ENCODE peak calls at places on chromosomes 1 and 21, in four cellular contexts. L is tibial nerve, N is breast epithelium, P is HCT116. R is an unnamed sample.

GRCh38 chr21:35400233-35400939 is 351.3 kb upstream of the RUNX1 start:
- DNase-seq in N (peak; percentile 18), P (peak; percentile 81), L (peak; percentile 16), R (no peak)

GRCh38 chr1:58839871-58840835 is 56.3 kb upstream of the JUN start:
- DNase-seq in N (no peak), L (no peak), P (no peak), R (no peak)

GRCh38 chr1:27528701-27529637 is 39.0 kb upstream of the WASF2 start:
- DNase-seq in N (peak; percentile 79), P (no peak), L (peak; percentile 86), R (peak; percentile 95)

GRCh38 chr1:86352096-86352495 is 44.0 kb downstream of the ODF2L start:
- DNase-seq in P (no peak), N (no peak), L (no peak), R (no peak)

GRCh38 chr1:202577381-202577780 is 132.9 kb downstream of the SYT2 start:
- DNase-seq in P (no peak), L (no peak), N (no peak), R (no peak)

GRCh38 chr1:158246650-158247049 is 7.6 kb upstream of the CD1A start:
- DNase-seq in P (peak; percentile 6), L (no peak), N (no peak), R (no peak)

GRCh38 chr1:32855861-32856617 is 14.7 kb downstream of the FNDC5 start:
- DNase-seq in N (no peak), P (no peak), L (no peak), R (no peak)

GRCh38 chr1:230268371-230269170 is 157.6 kb downstream of the PGBD5 start:
- DNase-seq in N (no peak), L (no peak), P (peak; percentile 6), R (no peak)

GRCh38 chr1:208086116-208086515 is 158.1 kb downstream of the PLXNA2 start:
- DNase-seq in P (no peak), L (no peak), N (no peak), R (no peak)

GRCh38 chr1:52305417-52306226 is 60.4 kb downstream of the CC2D1B start:
- DNase-seq in P (no peak), N (no peak), L (no peak), R (no peak)

GRCh38 chr1:160460683-160461287 is 60.4 kb downstream of the VANGL2 start:
- DNase-seq in P (no peak), L (no peak), N (no peak), R (no peak)

DNA sequence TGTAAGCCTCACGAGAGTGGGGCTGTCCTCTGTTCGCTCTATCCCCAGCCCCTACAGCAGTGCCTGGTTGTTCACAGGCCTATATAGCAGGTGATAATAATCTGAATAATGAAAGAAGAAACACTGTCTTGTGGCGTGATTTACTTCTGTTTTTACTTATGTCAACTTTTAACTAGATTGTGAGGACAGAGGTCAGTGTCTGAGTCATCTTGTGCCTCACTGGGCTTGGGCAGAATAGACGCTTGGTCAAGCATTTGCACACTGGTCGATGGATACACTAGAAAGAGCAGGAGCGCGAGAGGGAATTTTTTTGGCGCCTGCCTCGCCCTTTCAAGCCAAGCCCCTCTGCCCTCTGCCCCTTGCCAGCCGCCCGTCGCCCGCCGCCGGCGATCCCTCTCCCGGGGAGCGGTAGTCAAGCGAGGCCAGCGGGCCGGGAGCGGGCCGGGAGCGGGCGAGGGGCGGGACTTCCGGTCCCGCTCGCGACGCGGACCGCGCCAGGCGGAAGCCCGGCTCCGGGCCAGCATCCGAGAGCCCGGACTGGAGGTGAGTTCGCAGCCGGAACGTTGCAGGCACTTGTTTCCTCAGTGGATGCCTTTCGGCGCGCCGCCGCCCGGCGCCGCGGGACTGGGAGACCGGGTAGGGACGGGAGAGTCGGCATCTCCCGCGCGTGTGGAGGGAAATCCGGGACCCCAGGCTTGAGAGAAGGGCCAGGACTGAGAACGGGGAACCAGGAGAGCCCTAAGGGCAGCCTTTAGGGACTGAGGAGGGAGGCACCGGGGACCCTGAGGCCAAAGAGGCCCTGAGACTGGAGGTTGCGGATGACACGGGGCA is at the start of gene DISP1:
- DNase-seq in P (peak; percentile 57), N (peak; percentile 49), L (peak; percentile 52), R (peak; percentile 86)
- TF ChIP-seq POLR2A in P (peak; percentile 29), N (no peak), L (peak; percentile 67), R (peak; percentile 38)

DNA sequence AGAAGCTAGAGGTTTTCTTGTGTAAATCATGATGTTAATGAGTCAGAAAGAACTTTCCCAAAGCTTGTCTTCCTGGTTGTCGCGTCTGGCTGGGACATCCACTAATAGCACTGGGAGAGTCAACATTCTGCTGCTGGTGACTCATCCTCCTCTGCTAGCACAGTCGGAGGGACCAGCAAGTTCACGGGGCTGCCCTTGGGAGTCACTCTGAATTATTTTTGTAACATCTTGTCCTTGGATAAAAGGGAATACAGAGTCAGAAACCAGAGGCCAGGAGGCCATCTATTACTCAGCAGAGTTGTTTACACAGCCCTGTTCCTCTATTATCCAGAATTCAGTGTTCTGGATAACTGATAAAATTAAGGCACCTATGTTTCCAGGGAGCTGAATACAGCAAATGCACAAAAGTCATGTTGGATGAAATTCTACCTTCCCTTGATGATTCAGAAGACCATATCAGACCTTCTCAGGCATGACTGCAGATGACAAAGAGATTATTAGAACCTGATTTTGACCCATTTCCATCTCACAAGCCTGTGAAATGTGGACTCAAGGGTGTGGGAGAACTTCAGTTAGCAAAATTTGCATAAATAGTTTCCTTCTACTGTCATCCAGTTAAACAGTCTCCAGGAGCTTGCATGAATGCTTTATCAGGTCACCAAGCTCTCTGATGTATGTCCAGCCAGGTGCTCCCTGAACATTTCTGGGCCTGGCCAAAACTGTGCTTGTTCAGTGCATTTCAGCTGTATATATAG is 68.1 kb downstream of the JAK1 start:
- DNase-seq in P (peak; percentile 94), N (peak; percentile 83), L (peak; percentile 88), R (peak; percentile 89)
- H3K27ac ChIP-seq in P (peak overlapping the region; percentile 85), N (peak overlapping the region; percentile 88), L (peak overlapping the region; percentile 43), R (peak overlapping the region; percentile 64)

GRCh38 chr1:200411406-200412257 is 1.8 kb upstream of the ZNF281 start:
- DNase-seq in P (no peak), L (no peak), N (no peak), R (no peak)

GRCh38 chr1:200406161-200406797 is 3.6 kb downstream of the ZNF281 start:
- DNase-seq in L (no peak), P (no peak), N (no peak), R (no peak)

GRCh38 chr1:200410566-200410878 is 686 bp upstream of the ZNF281 start:
- DNase-seq in N (no peak), L (no peak), P (peak; percentile 68), R (no peak)

GRCh38 chr1:200409203-200409760 is 554 bp downstream of the ZNF281 start:
- DNase-seq in N (no peak), L (no peak), P (no peak), R (peak; percentile 24)

GRCh38 chr1:200409761-200410565 is at the start of gene ZNF281:
- DNase-seq in L (peak; percentile 83), P (peak; percentile 79), N (peak; percentile 85), R (peak; percentile 91)
- TF ChIP-seq POLR2A in L (peak; percentile 23), P (no peak), N (peak; percentile 40), R (peak; percentile 73)

DNA sequence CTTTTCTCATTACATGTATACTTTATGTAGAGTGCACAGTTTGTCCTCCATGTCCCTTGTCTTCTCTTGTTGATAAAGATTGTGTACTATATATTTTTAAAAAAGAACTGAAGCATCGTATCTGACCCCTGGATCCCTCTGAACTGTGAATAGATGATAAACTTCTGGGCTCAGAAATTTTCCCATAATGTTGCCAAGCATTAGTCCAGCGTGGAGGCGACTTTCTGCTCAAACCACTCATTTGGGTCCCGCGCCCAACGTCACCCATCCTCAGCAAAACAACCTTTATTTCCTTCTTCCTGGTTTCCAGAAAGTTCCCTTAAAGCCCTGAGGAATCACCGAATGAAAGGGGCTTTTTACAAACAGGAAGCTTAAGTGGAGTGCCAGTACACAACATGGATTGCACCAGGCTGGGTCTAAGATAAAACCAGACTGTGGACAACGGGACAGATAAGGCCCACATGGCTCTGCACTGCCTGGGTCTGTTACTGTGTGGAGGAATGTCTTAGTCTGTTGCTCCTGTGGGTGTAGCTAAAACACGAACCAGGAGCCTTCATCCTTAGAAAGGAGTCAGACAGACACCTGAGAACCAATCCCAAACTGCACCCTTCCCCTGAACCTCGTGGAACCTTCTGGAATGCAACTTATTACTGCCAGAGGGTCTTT is 15.6 kb downstream of the EVA1C start:
- DNase-seq in P (no peak), L (no peak), N (no peak), R (no peak)
- H3K27ac ChIP-seq in P (no peak overlapping the region), L (peak overlapping the region; percentile 35), N (peak overlapping the region; percentile 72), R (peak overlapping the region; percentile 35)

GRCh38 chr1:215402147-215402546 is 165.0 kb upstream of the KCTD3 start:
- DNase-seq in L (no peak), N (no peak), P (no peak), R (no peak)
- TF ChIP-seq POLR2A in L (no peak), N (no peak), P (no peak), R (no peak)

DNA sequence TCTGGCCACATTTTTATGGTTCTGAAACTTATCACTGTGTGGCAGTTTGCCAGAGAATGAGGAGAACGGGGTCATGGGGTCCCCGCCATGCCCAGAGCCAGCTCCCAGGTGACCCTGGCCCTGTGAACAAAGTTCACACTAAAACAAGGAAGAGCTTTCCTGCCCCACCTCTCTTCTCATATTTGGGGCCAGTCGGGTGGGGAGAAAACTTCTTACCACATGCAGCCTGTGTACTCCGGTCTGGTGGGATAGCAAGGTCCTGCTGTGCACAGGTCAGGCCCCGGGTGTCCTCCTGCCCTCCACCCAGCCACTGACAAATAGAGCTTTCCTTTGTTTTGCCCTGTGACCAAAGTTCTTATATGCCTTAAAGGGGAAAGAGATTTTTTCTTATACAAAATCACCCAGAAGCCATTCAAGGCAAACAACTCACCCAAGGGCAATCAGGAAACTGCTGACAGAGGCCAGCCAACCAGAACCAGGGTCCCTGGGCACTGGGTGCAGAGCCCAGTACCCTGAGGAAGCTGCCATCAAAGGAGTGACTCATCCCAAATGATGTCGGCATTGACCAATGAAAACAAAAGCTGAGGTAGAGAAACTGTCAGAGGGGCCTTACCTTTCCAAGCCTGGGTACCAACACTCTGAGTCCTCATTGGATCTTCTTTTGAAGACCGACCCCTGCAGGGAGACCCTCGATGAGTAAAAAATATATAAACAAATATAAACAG is 53.6 kb downstream of the OLIG1 start:
- DNase-seq in N (no peak), P (no peak), L (no peak), R (no peak)
- H3K27ac ChIP-seq in N (no peak overlapping the region), P (no peak overlapping the region), L (no peak overlapping the region), R (no peak overlapping the region)